ENCODE peak calls at places on chromosomes 11 and 22, in ten cellular contexts. One of them, this sample, is unnamed.

GRCh38 chr11:2186669-2187266 is 15.2 kb upstream of the TH start:
- DNase-seq in A673: peak; percentile 38
- DNase-seq in endodermal cell: peak; percentile 82
- DNase-seq in GM10248: no peak
- DNase-seq in neural crest cell: peak; percentile 37
- DNase-seq in RWPE1: no peak
- DNase-seq in GM23338: peak; percentile 71
- DNase-seq in omental fat pad: no peak
- DNase-seq in WTC11: peak; percentile 56
- DNase-seq in colonic mucosa: no peak
- DNase-seq in this sample: peak; percentile 76

GRCh38 chr11:126929186-126930085 is 71.1 kb downstream of the KIRREL3 start:
- DNase-seq in A673: no peak
- DNase-seq in endodermal cell: no peak
- DNase-seq in GM10248: no peak
- DNase-seq in neural crest cell: no peak
- DNase-seq in RWPE1: no peak
- DNase-seq in GM23338: no peak
- DNase-seq in omental fat pad: no peak
- DNase-seq in WTC11: no peak
- DNase-seq in colonic mucosa: no peak
- DNase-seq in this sample: no peak

GRCh38 chr22:36762687-36763260 is 13.1 kb downstream of the IFT27 start:
- DNase-seq in A673: no peak
- DNase-seq in endodermal cell: peak; percentile 22
- DNase-seq in GM10248: no peak
- DNase-seq in neural crest cell: no peak
- DNase-seq in RWPE1: no peak
- DNase-seq in GM23338: no peak
- DNase-seq in omental fat pad: no peak
- DNase-seq in WTC11: no peak
- DNase-seq in colonic mucosa: no peak
- DNase-seq in this sample: no peak

GRCh38 chr22:31637375-31637937 is 24.6 kb downstream of the PISD start:
- DNase-seq in A673: no peak
- DNase-seq in endodermal cell: peak; percentile 59
- DNase-seq in GM10248: peak; percentile 74
- DNase-seq in neural crest cell: no peak
- DNase-seq in RWPE1: no peak
- DNase-seq in GM23338: peak; percentile 37
- DNase-seq in omental fat pad: no peak
- DNase-seq in WTC11: no peak
- DNase-seq in colonic mucosa: no peak
- DNase-seq in this sample: no peak

GRCh38 chr11:107769189-107769588 is 57.3 kb upstream of the SLN start:
- DNase-seq in A673: peak; percentile 28
- DNase-seq in endodermal cell: no peak
- DNase-seq in GM10248: no peak
- DNase-seq in neural crest cell: no peak
- DNase-seq in RWPE1: no peak
- DNase-seq in GM23338: no peak
- DNase-seq in omental fat pad: no peak
- DNase-seq in WTC11: no peak
- DNase-seq in colonic mucosa: no peak
- DNase-seq in this sample: no peak

GRCh38 chr11:4697583-4697982 is at the start of gene OR51E2:
- DNase-seq in A673: peak; percentile 20
- DNase-seq in endodermal cell: peak; percentile 61
- DNase-seq in GM10248: no peak
- DNase-seq in neural crest cell: no peak
- DNase-seq in RWPE1: no peak
- DNase-seq in GM23338: peak; percentile 17
- DNase-seq in omental fat pad: no peak
- DNase-seq in WTC11: no peak
- DNase-seq in colonic mucosa: no peak
- DNase-seq in this sample: no peak

GRCh38 chr11:80182906-80183305 is 742.1 kb upstream of the TENM4 start:
- DNase-seq in A673: no peak
- DNase-seq in endodermal cell: no peak
- DNase-seq in GM10248: no peak
- DNase-seq in neural crest cell: no peak
- DNase-seq in RWPE1: no peak
- DNase-seq in GM23338: no peak
- DNase-seq in omental fat pad: no peak
- DNase-seq in WTC11: no peak
- DNase-seq in colonic mucosa: no peak
- DNase-seq in this sample: no peak

GRCh38 chr11:34192481-34193401 is 87.3 kb downstream of the NAT10 start:
- DNase-seq in A673: peak; percentile 88
- DNase-seq in endodermal cell: no peak
- DNase-seq in GM10248: no peak
- DNase-seq in neural crest cell: no peak
- DNase-seq in RWPE1: peak; percentile 92
- DNase-seq in GM23338: no peak
- DNase-seq in omental fat pad: peak; percentile 28
- DNase-seq in WTC11: no peak
- DNase-seq in colonic mucosa: peak; percentile 36
- DNase-seq in this sample: peak; percentile 32

GRCh38 chr11:129041611-129042018 is 98.9 kb upstream of the TP53AIP1 start:
- DNase-seq in A673: no peak
- DNase-seq in endodermal cell: no peak
- DNase-seq in GM10248: no peak
- DNase-seq in neural crest cell: no peak
- DNase-seq in RWPE1: no peak
- DNase-seq in GM23338: no peak
- DNase-seq in omental fat pad: no peak
- DNase-seq in WTC11: no peak
- DNase-seq in colonic mucosa: no peak
- DNase-seq in this sample: no peak

GRCh38 chr11:47033439-47033838 is 96.9 kb downstream of the CSTPP1 start:
- DNase-seq in A673: peak; percentile 88
- DNase-seq in endodermal cell: no peak
- DNase-seq in GM10248: no peak
- DNase-seq in neural crest cell: no peak
- DNase-seq in RWPE1: no peak
- DNase-seq in GM23338: peak; percentile 17
- DNase-seq in omental fat pad: no peak
- DNase-seq in WTC11: no peak
- DNase-seq in colonic mucosa: no peak
- DNase-seq in this sample: no peak

GRCh38 chr11:103958475-103959215 is 77.8 kb upstream of the DDI1 start:
- DNase-seq in A673: no peak
- DNase-seq in endodermal cell: no peak
- DNase-seq in GM10248: no peak
- DNase-seq in neural crest cell: no peak
- DNase-seq in RWPE1: no peak
- DNase-seq in GM23338: no peak
- DNase-seq in omental fat pad: no peak
- DNase-seq in WTC11: no peak
- DNase-seq in colonic mucosa: no peak
- DNase-seq in this sample: no peak

GRCh38 chr11:10601722-10602281 is 33.3 kb upstream of the LYVE1 start:
- DNase-seq in A673: no peak
- DNase-seq in endodermal cell: no peak
- DNase-seq in GM10248: no peak
- DNase-seq in neural crest cell: no peak
- DNase-seq in RWPE1: no peak
- DNase-seq in GM23338: no peak
- DNase-seq in omental fat pad: no peak
- DNase-seq in WTC11: no peak
- DNase-seq in colonic mucosa: peak; percentile 18
- DNase-seq in this sample: no peak

GRCh38 chr22:41481131-41481830 is 12.4 kb downstream of the ACO2 start:
- DNase-seq in A673: no peak
- DNase-seq in endodermal cell: no peak
- DNase-seq in GM10248: no peak
- DNase-seq in neural crest cell: no peak
- DNase-seq in RWPE1: no peak
- DNase-seq in GM23338: no peak
- DNase-seq in omental fat pad: no peak
- DNase-seq in WTC11: no peak
- DNase-seq in colonic mucosa: no peak
- DNase-seq in this sample: no peak

GRCh38 chr22:49317369-49317768 is 510.3 kb downstream of the BRD1 start:
- DNase-seq in A673: no peak
- DNase-seq in endodermal cell: no peak
- DNase-seq in GM10248: no peak
- DNase-seq in neural crest cell: no peak
- DNase-seq in RWPE1: no peak
- DNase-seq in GM23338: no peak
- DNase-seq in omental fat pad: no peak
- DNase-seq in WTC11: no peak
- DNase-seq in colonic mucosa: no peak
- DNase-seq in this sample: no peak

DNA sequence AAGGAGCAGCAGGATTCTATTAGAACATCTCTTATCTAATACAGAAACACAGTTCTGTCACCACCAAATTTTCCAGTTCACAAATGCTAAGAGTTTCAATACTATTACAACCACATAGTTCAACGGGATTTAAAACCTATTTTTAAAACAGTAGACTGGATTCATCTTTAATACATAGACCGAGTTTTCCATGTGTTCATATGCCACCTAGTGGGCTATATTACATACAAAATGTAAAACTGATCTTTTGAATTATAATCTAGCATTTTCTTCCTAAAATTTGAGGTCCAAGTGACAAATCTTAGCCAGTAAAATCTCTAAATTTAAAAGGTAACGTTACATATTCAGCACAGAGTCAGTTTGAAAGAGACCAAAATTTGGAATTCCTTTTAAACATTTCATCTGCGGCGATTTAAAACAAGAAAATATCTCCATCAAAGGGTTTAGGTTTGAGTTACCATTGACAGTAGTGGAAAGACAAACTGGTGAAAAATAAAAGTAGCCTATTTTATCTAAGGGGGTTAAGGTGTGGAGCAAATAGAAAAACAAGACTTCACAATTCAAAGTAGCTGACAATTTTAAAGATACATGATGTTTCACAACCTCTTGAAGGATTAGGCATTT is 269.3 kb upstream of the MPPED2 start:
- DNase-seq in A673: peak; percentile 77
- DNase-seq in endodermal cell: no peak
- DNase-seq in GM10248: no peak
- DNase-seq in neural crest cell: no peak
- DNase-seq in RWPE1: peak; percentile 4
- DNase-seq in GM23338: no peak
- DNase-seq in omental fat pad: no peak
- DNase-seq in WTC11: no peak
- DNase-seq in colonic mucosa: no peak
- DNase-seq in this sample: no peak
- TF ChIP-seq CTCF in A673: peak; percentile 88
- TF ChIP-seq CTCF in endodermal cell: peak; percentile 58
- TF ChIP-seq CTCF in GM10248: no peak
- TF ChIP-seq CTCF in neural crest cell: peak; percentile 71
- TF ChIP-seq CTCF in RWPE1: peak; percentile 14
- TF ChIP-seq CTCF in GM23338: peak; percentile 49
- TF ChIP-seq CTCF in omental fat pad: no peak
- TF ChIP-seq CTCF in WTC11: no peak
- TF ChIP-seq CTCF in colonic mucosa: peak; percentile 23
- TF ChIP-seq CTCF in this sample: no peak

GRCh38 chr11:67700141-67700540 is 25.7 kb upstream of the ALDH3B2 start:
- DNase-seq in A673: no peak
- DNase-seq in endodermal cell: no peak
- DNase-seq in GM10248: no peak
- DNase-seq in neural crest cell: no peak
- DNase-seq in RWPE1: no peak
- DNase-seq in GM23338: peak; percentile 56
- DNase-seq in omental fat pad: no peak
- DNase-seq in WTC11: peak; percentile 38
- DNase-seq in colonic mucosa: no peak
- DNase-seq in this sample: no peak
- TF ChIP-seq CTCF in A673: peak; percentile 16
- TF ChIP-seq CTCF in endodermal cell: peak; percentile 38
- TF ChIP-seq CTCF in GM10248: no peak
- TF ChIP-seq CTCF in neural crest cell: no peak
- TF ChIP-seq CTCF in RWPE1: no peak
- TF ChIP-seq CTCF in GM23338: peak; percentile 24
- TF ChIP-seq CTCF in omental fat pad: no peak
- TF ChIP-seq CTCF in WTC11: no peak
- TF ChIP-seq CTCF in colonic mucosa: no peak
- TF ChIP-seq CTCF in this sample: no peak

GRCh38 chr11:116424615-116425261 is 348.0 kb downstream of the BUD13 start:
- DNase-seq in A673: no peak
- DNase-seq in endodermal cell: no peak
- DNase-seq in GM10248: no peak
- DNase-seq in neural crest cell: no peak
- DNase-seq in RWPE1: no peak
- DNase-seq in GM23338: no peak
- DNase-seq in omental fat pad: no peak
- DNase-seq in WTC11: no peak
- DNase-seq in colonic mucosa: no peak
- DNase-seq in this sample: no peak

GRCh38 chr11:116427337-116427902 is 345.4 kb downstream of the BUD13 start:
- DNase-seq in A673: no peak
- DNase-seq in endodermal cell: no peak
- DNase-seq in GM10248: no peak
- DNase-seq in neural crest cell: no peak
- DNase-seq in RWPE1: no peak
- DNase-seq in GM23338: no peak
- DNase-seq in omental fat pad: no peak
- DNase-seq in WTC11: no peak
- DNase-seq in colonic mucosa: peak; percentile 23
- DNase-seq in this sample: no peak

GRCh38 chr11:116426761-116427160 is 346.0 kb downstream of the BUD13 start:
- DNase-seq in A673: no peak
- DNase-seq in endodermal cell: no peak
- DNase-seq in GM10248: no peak
- DNase-seq in neural crest cell: no peak
- DNase-seq in RWPE1: no peak
- DNase-seq in GM23338: no peak
- DNase-seq in omental fat pad: no peak
- DNase-seq in WTC11: no peak
- DNase-seq in colonic mucosa: no peak
- DNase-seq in this sample: no peak

GRCh38 chr11:116428638-116428975 is 344.2 kb downstream of the BUD13 start:
- DNase-seq in A673: no peak
- DNase-seq in endodermal cell: no peak
- DNase-seq in GM10248: no peak
- DNase-seq in neural crest cell: no peak
- DNase-seq in RWPE1: no peak
- DNase-seq in GM23338: no peak
- DNase-seq in omental fat pad: no peak
- DNase-seq in WTC11: no peak
- DNase-seq in colonic mucosa: no peak
- DNase-seq in this sample: no peak

GRCh38 chr11:116427903-116428637 is 344.7 kb downstream of the BUD13 start:
- DNase-seq in A673: peak; percentile 15
- DNase-seq in endodermal cell: no peak
- DNase-seq in GM10248: no peak
- DNase-seq in neural crest cell: no peak
- DNase-seq in RWPE1: no peak
- DNase-seq in GM23338: no peak
- DNase-seq in omental fat pad: no peak
- DNase-seq in WTC11: no peak
- DNase-seq in colonic mucosa: peak; percentile 54
- DNase-seq in this sample: no peak
- TF ChIP-seq CTCF in A673: no peak
- TF ChIP-seq CTCF in endodermal cell: no peak
- TF ChIP-seq CTCF in GM10248: no peak
- TF ChIP-seq CTCF in neural crest cell: no peak
- TF ChIP-seq CTCF in RWPE1: no peak
- TF ChIP-seq CTCF in GM23338: no peak
- TF ChIP-seq CTCF in omental fat pad: no peak
- TF ChIP-seq CTCF in WTC11: no peak
- TF ChIP-seq CTCF in colonic mucosa: no peak
- TF ChIP-seq CTCF in this sample: no peak

GRCh38 chr11:112004389-112004788 is 20.8 kb upstream of the DLAT start:
- DNase-seq in A673: peak; percentile 47
- DNase-seq in endodermal cell: peak; percentile 79
- DNase-seq in GM10248: peak; percentile 71
- DNase-seq in neural crest cell: no peak
- DNase-seq in RWPE1: peak; percentile 25
- DNase-seq in GM23338: peak; percentile 68
- DNase-seq in omental fat pad: no peak
- DNase-seq in WTC11: peak; percentile 55
- DNase-seq in colonic mucosa: no peak
- DNase-seq in this sample: peak; percentile 42
- TF ChIP-seq CTCF in A673: peak; percentile 65
- TF ChIP-seq CTCF in endodermal cell: peak; percentile 80
- TF ChIP-seq CTCF in GM10248: peak; percentile 65
- TF ChIP-seq CTCF in neural crest cell: peak; percentile 50
- TF ChIP-seq CTCF in RWPE1: no peak
- TF ChIP-seq CTCF in GM23338: peak; percentile 54
- TF ChIP-seq CTCF in omental fat pad: no peak
- TF ChIP-seq CTCF in WTC11: peak; percentile 23
- TF ChIP-seq CTCF in colonic mucosa: no peak
- TF ChIP-seq CTCF in this sample: no peak

This sample was measured in activated CD8-positive, alpha-beta T cell treated with anti-CD3 and anti-CD28 coated beads for 36 hours.